ENCODE peak calls at places on chromosome 14, in eight cellular contexts. One of them, this sample, is unnamed.

GRCh38 chr14:65095633-65096205 is 6.6 kb downstream of the MAX start:
- DNase-seq in BE2C: peak; percentile 20
- DNase-seq in mesendoderm: no peak
- DNase-seq in psoas muscle: peak; percentile 74
- DNase-seq in lower lobe of right lung: no peak
- DNase-seq in adrenal gland: peak; percentile 56
- DNase-seq in GM23248: peak; percentile 73
- DNase-seq in left ventricle myocardium inferior: peak; percentile 62
- DNase-seq in this sample: no peak

GRCh38 chr14:49950275-49951250 is 57.7 kb downstream of the ARF6 start:
- DNase-seq in BE2C: no peak
- DNase-seq in mesendoderm: no peak
- DNase-seq in psoas muscle: no peak
- DNase-seq in lower lobe of right lung: peak; percentile 81
- DNase-seq in adrenal gland: no peak
- DNase-seq in GM23248: no peak
- DNase-seq in left ventricle myocardium inferior: no peak
- DNase-seq in this sample: no peak

GRCh38 chr14:32578181-32578580 is 249.1 kb downstream of the AKAP6 start:
- DNase-seq in BE2C: no peak
- DNase-seq in mesendoderm: no peak
- DNase-seq in psoas muscle: no peak
- DNase-seq in lower lobe of right lung: no peak
- DNase-seq in adrenal gland: no peak
- DNase-seq in GM23248: no peak
- DNase-seq in left ventricle myocardium inferior: no peak
- DNase-seq in this sample: no peak

GRCh38 chr14:102185360-102185759 is 45.7 kb downstream of the WDR20 start:
- DNase-seq in BE2C: no peak
- DNase-seq in mesendoderm: no peak
- DNase-seq in psoas muscle: no peak
- DNase-seq in lower lobe of right lung: no peak
- DNase-seq in adrenal gland: no peak
- DNase-seq in GM23248: no peak
- DNase-seq in left ventricle myocardium inferior: no peak
- DNase-seq in this sample: no peak

GRCh38 chr14:95453713-95453980 is 62.8 kb downstream of the SYNE3 start:
- DNase-seq in BE2C: no peak
- DNase-seq in mesendoderm: no peak
- DNase-seq in psoas muscle: no peak
- DNase-seq in lower lobe of right lung: no peak
- DNase-seq in adrenal gland: no peak
- DNase-seq in GM23248: no peak
- DNase-seq in left ventricle myocardium inferior: no peak
- DNase-seq in this sample: no peak

GRCh38 chr14:45247427-45247826 is 5.6 kb downstream of the MIS18BP1 start:
- DNase-seq in BE2C: no peak
- DNase-seq in mesendoderm: no peak
- DNase-seq in psoas muscle: no peak
- DNase-seq in lower lobe of right lung: no peak
- DNase-seq in adrenal gland: no peak
- DNase-seq in GM23248: no peak
- DNase-seq in left ventricle myocardium inferior: no peak
- DNase-seq in this sample: no peak

GRCh38 chr14:91870001-91870400 is 2.7 kb upstream of the TC2N start:
- DNase-seq in BE2C: no peak
- DNase-seq in mesendoderm: peak; percentile 73
- DNase-seq in psoas muscle: no peak
- DNase-seq in lower lobe of right lung: no peak
- DNase-seq in adrenal gland: no peak
- DNase-seq in GM23248: no peak
- DNase-seq in left ventricle myocardium inferior: no peak
- DNase-seq in this sample: no peak

GRCh38 chr14:85317491-85318021 is 212.4 kb upstream of the FLRT2 start:
- DNase-seq in BE2C: no peak
- DNase-seq in mesendoderm: no peak
- DNase-seq in psoas muscle: no peak
- DNase-seq in lower lobe of right lung: no peak
- DNase-seq in adrenal gland: no peak
- DNase-seq in GM23248: peak; percentile 81
- DNase-seq in left ventricle myocardium inferior: no peak
- DNase-seq in this sample: no peak

GRCh38 chr14:33297565-33297964 is 358.9 kb downstream of the NPAS3 start:
- DNase-seq in BE2C: no peak
- DNase-seq in mesendoderm: peak; percentile 20
- DNase-seq in psoas muscle: no peak
- DNase-seq in lower lobe of right lung: no peak
- DNase-seq in adrenal gland: no peak
- DNase-seq in GM23248: no peak
- DNase-seq in left ventricle myocardium inferior: no peak
- DNase-seq in this sample: no peak

GRCh38 chr14:103188691-103189480 is 65.6 kb downstream of the TNFAIP2 start:
- DNase-seq in BE2C: no peak
- DNase-seq in mesendoderm: no peak
- DNase-seq in psoas muscle: peak; percentile 75
- DNase-seq in lower lobe of right lung: peak; percentile 51
- DNase-seq in adrenal gland: peak; percentile 43
- DNase-seq in GM23248: peak; percentile 59
- DNase-seq in left ventricle myocardium inferior: peak; percentile 36
- DNase-seq in this sample: peak; percentile 38

GRCh38 chr14:86388216-86388615 is 858.3 kb downstream of the FLRT2 start:
- DNase-seq in BE2C: no peak
- DNase-seq in mesendoderm: no peak
- DNase-seq in psoas muscle: no peak
- DNase-seq in lower lobe of right lung: no peak
- DNase-seq in adrenal gland: no peak
- DNase-seq in GM23248: no peak
- DNase-seq in left ventricle myocardium inferior: no peak
- DNase-seq in this sample: no peak

GRCh38 chr14:38171197-38171596 is 36.5 kb upstream of the SSTR1 start:
- DNase-seq in BE2C: no peak
- DNase-seq in mesendoderm: no peak
- DNase-seq in psoas muscle: no peak
- DNase-seq in lower lobe of right lung: peak; percentile 39
- DNase-seq in adrenal gland: no peak
- DNase-seq in GM23248: peak; percentile 59
- DNase-seq in left ventricle myocardium inferior: no peak
- DNase-seq in this sample: no peak

GRCh38 chr14:59055439-59056045 is 132.9 kb upstream of the DAAM1 start:
- DNase-seq in BE2C: peak; percentile 15
- DNase-seq in mesendoderm: peak; percentile 42
- DNase-seq in psoas muscle: no peak
- DNase-seq in lower lobe of right lung: no peak
- DNase-seq in adrenal gland: peak; percentile 31
- DNase-seq in GM23248: peak; percentile 58
- DNase-seq in left ventricle myocardium inferior: no peak
- DNase-seq in this sample: no peak

GRCh38 chr14:95054346-95055280 is 102.7 kb downstream of the DICER1 start:
- DNase-seq in BE2C: no peak
- DNase-seq in mesendoderm: no peak
- DNase-seq in psoas muscle: no peak
- DNase-seq in lower lobe of right lung: no peak
- DNase-seq in adrenal gland: no peak
- DNase-seq in GM23248: no peak
- DNase-seq in left ventricle myocardium inferior: no peak
- DNase-seq in this sample: no peak

GRCh38 chr14:80981673-80982072 is 26.3 kb downstream of the TSHR start:
- DNase-seq in BE2C: no peak
- DNase-seq in mesendoderm: no peak
- DNase-seq in psoas muscle: no peak
- DNase-seq in lower lobe of right lung: no peak
- DNase-seq in adrenal gland: no peak
- DNase-seq in GM23248: no peak
- DNase-seq in left ventricle myocardium inferior: no peak
- DNase-seq in this sample: no peak

GRCh38 chr14:70886421-70887206 is 20.6 kb upstream of the PCNX1 start:
- DNase-seq in BE2C: no peak
- DNase-seq in mesendoderm: peak; percentile 46
- DNase-seq in psoas muscle: no peak
- DNase-seq in lower lobe of right lung: no peak
- DNase-seq in adrenal gland: no peak
- DNase-seq in GM23248: no peak
- DNase-seq in left ventricle myocardium inferior: no peak
- DNase-seq in this sample: peak; percentile 65

GRCh38 chr14:69237142-69237541 is 22.8 kb upstream of the GALNT16 start:
- DNase-seq in BE2C: no peak
- DNase-seq in mesendoderm: no peak
- DNase-seq in psoas muscle: no peak
- DNase-seq in lower lobe of right lung: no peak
- DNase-seq in adrenal gland: no peak
- DNase-seq in GM23248: no peak
- DNase-seq in left ventricle myocardium inferior: no peak
- DNase-seq in this sample: no peak
- H3K36me3 ChIP-seq in BE2C: peaks cover 33% of the 10 kb centered on the region
- H3K36me3 ChIP-seq in mesendoderm: no peaks in the 10 kb centered on the region
- H3K36me3 ChIP-seq in psoas muscle: peaks cover 80% of the 10 kb centered on the region
- H3K36me3 ChIP-seq in lower lobe of right lung: peaks cover 90% of the 10 kb centered on the region
- H3K36me3 ChIP-seq in adrenal gland: no peaks in the 10 kb centered on the region
- H3K36me3 ChIP-seq in GM23248: peaks cover 5% of the 10 kb centered on the region
- H3K36me3 ChIP-seq in left ventricle myocardium inferior: peaks cover 78% of the 10 kb centered on the region
- H3K36me3 ChIP-seq in this sample: peaks cover 8% of the 10 kb centered on the region

GRCh38 chr14:105528197-105528858 is 1.9 kb downstream of the TMEM121 start:
- DNase-seq in BE2C: peak; percentile 85
- DNase-seq in mesendoderm: peak; percentile 49
- DNase-seq in psoas muscle: peak; percentile 88
- DNase-seq in lower lobe of right lung: peak; percentile 86
- DNase-seq in adrenal gland: peak; percentile 79
- DNase-seq in GM23248: peak; percentile 90
- DNase-seq in left ventricle myocardium inferior: peak; percentile 79
- DNase-seq in this sample: peak; percentile 76

GRCh38 chr14:105525326-105525725 is 1.1 kb upstream of the TMEM121 start:
- DNase-seq in BE2C: no peak
- DNase-seq in mesendoderm: no peak
- DNase-seq in psoas muscle: peak; percentile 5
- DNase-seq in lower lobe of right lung: no peak
- DNase-seq in adrenal gland: no peak
- DNase-seq in GM23248: no peak
- DNase-seq in left ventricle myocardium inferior: no peak
- DNase-seq in this sample: no peak

GRCh38 chr14:105525861-105526780 is at the start of gene TMEM121:
- DNase-seq in BE2C: peak; percentile 55
- DNase-seq in mesendoderm: peak; percentile 32
- DNase-seq in psoas muscle: peak; percentile 58
- DNase-seq in lower lobe of right lung: no peak
- DNase-seq in adrenal gland: peak; percentile 35
- DNase-seq in GM23248: peak; percentile 57
- DNase-seq in left ventricle myocardium inferior: no peak
- DNase-seq in this sample: no peak

GRCh38 chr14:105527381-105528196 is 1.2 kb downstream of the TMEM121 start:
- DNase-seq in BE2C: no peak
- DNase-seq in mesendoderm: no peak
- DNase-seq in psoas muscle: no peak
- DNase-seq in lower lobe of right lung: no peak
- DNase-seq in adrenal gland: no peak
- DNase-seq in GM23248: no peak
- DNase-seq in left ventricle myocardium inferior: no peak
- DNase-seq in this sample: no peak

DNA sequence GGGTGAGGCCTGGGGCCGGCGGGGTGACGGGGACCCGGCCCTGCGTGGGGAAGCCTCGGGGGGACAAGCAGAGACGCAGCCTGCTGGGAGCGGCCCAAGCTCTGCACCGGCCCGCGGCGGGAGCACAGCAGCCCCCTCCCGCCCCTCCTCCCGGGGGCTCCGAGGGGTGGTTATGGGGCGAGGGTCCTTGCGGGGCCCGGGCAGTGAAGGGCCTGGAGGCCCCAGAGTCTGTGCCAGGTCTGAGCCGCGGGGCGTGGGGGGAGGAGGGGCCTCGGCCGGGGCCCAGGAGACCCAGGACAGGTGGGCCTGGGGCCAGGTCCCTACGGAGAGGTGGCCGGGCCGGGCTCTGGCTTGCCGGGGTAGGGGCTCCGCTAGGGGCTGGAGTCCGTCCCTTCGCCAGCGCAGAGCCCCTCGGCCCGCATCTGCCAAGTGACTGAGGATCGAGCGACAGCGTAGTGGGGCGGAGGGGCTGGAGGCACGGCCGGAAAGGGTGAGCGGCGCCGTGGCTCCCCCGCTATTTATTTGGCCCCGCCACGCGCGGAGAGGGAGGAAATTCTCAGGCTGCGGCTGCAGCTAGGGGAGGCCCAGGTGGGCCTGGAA is 498 bp downstream of the TMEM121 start:
- DNase-seq in BE2C: no peak
- DNase-seq in mesendoderm: no peak
- DNase-seq in psoas muscle: peak; percentile 54
- DNase-seq in lower lobe of right lung: no peak
- DNase-seq in adrenal gland: no peak
- DNase-seq in GM23248: peak; percentile 37
- DNase-seq in left ventricle myocardium inferior: no peak
- DNase-seq in this sample: no peak
- H3K4me3 ChIP-seq in BE2C: peak overlapping the region; percentile 51
- H3K4me3 ChIP-seq in mesendoderm: no peak overlapping the region
- H3K4me3 ChIP-seq in psoas muscle: peak overlapping the region; percentile 77
- H3K4me3 ChIP-seq in lower lobe of right lung: peak overlapping the region; percentile 75
- H3K4me3 ChIP-seq in adrenal gland: no peak overlapping the region
- H3K4me3 ChIP-seq in GM23248: peak overlapping the region; percentile 75
- H3K4me3 ChIP-seq in left ventricle myocardium inferior: peak overlapping the region; percentile 81
- H3K4me3 ChIP-seq in this sample: peak overlapping the region; percentile 31

GRCh38 chr14:21408152-21408551 is 24.3 kb upstream of the SUPT16H start:
- DNase-seq in BE2C: no peak
- DNase-seq in mesendoderm: no peak
- DNase-seq in psoas muscle: no peak
- DNase-seq in lower lobe of right lung: no peak
- DNase-seq in adrenal gland: no peak
- DNase-seq in GM23248: peak; percentile 83
- DNase-seq in left ventricle myocardium inferior: no peak
- DNase-seq in this sample: no peak

GRCh38 chr14:21405097-21405496 is 21.3 kb upstream of the SUPT16H start:
- DNase-seq in BE2C: no peak
- DNase-seq in mesendoderm: no peak
- DNase-seq in psoas muscle: no peak
- DNase-seq in lower lobe of right lung: no peak
- DNase-seq in adrenal gland: no peak
- DNase-seq in GM23248: peak; percentile 47
- DNase-seq in left ventricle myocardium inferior: no peak
- DNase-seq in this sample: no peak

DNA sequence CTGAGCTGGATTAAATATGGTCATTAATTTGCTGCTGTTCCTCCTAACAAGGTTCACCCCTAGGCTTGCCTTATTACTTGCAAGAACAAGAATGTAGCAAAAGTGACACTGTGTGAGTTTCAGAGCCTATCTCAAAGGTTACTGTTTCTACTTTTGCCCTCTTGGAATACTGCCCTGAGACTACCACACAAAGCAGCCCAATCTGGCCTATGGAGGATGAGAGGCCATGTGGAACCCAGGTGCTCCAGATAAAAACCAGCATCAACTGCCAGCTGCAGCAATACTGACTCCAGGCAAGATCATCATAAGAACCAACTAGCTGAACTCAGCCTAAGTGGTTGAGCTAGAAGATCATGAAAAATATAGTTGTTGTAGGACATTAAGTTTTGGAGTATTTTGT is 22.4 kb upstream of the SUPT16H start:
- DNase-seq in BE2C: no peak
- DNase-seq in mesendoderm: no peak
- DNase-seq in psoas muscle: no peak
- DNase-seq in lower lobe of right lung: no peak
- DNase-seq in adrenal gland: no peak
- DNase-seq in GM23248: no peak
- DNase-seq in left ventricle myocardium inferior: no peak
- DNase-seq in this sample: no peak
- H3K36me3 ChIP-seq in BE2C: peaks cover 95% of the 10 kb centered on the region
- H3K36me3 ChIP-seq in mesendoderm: peaks cover 32% of the 10 kb centered on the region
- H3K36me3 ChIP-seq in psoas muscle: peaks cover 100% of the 10 kb centered on the region
- H3K36me3 ChIP-seq in lower lobe of right lung: peaks cover 100% of the 10 kb centered on the region
- H3K36me3 ChIP-seq in adrenal gland: no peaks in the 10 kb centered on the region
- H3K36me3 ChIP-seq in GM23248: peaks cover 93% of the 10 kb centered on the region
- H3K36me3 ChIP-seq in left ventricle myocardium inferior: peaks cover 100% of the 10 kb centered on the region
- H3K36me3 ChIP-seq in this sample: peaks cover 24% of the 10 kb centered on the region

GRCh38 chr14:48731260-48731659 is 854.9 kb downstream of the RPS29 start:
- DNase-seq in BE2C: no peak
- DNase-seq in mesendoderm: no peak
- DNase-seq in psoas muscle: no peak
- DNase-seq in lower lobe of right lung: no peak
- DNase-seq in adrenal gland: no peak
- DNase-seq in GM23248: no peak
- DNase-seq in left ventricle myocardium inferior: no peak
- DNase-seq in this sample: no peak
- H3K4me3 ChIP-seq in BE2C: no peak overlapping the region
- H3K4me3 ChIP-seq in mesendoderm: no peak overlapping the region
- H3K4me3 ChIP-seq in psoas muscle: no peak overlapping the region
- H3K4me3 ChIP-seq in lower lobe of right lung: no peak overlapping the region
- H3K4me3 ChIP-seq in adrenal gland: no peak overlapping the region
- H3K4me3 ChIP-seq in GM23248: no peak overlapping the region
- H3K4me3 ChIP-seq in left ventricle myocardium inferior: no peak overlapping the region
- H3K4me3 ChIP-seq in this sample: no peak overlapping the region